ENCODE peak calls at places on chromosomes 12 and 14, in six cellular contexts. One of them, this sample, is unnamed.

GRCh38 chr14:93978735-93979134 is 2.4 kb upstream of the ASB2 start:
- DNase-seq in HFFc6: no peak
- DNase-seq in A549: no peak
- DNase-seq in stomach: no peak
- DNase-seq in lung: no peak
- DNase-seq in epithelial cell of esophagus: no peak
- DNase-seq in this sample: no peak

GRCh38 chr14:80658733-80659132 is 282.8 kb downstream of the CEP128 start:
- DNase-seq in epithelial cell of esophagus: no peak
- DNase-seq in A549: no peak
- DNase-seq in lung: no peak
- DNase-seq in stomach: no peak
- DNase-seq in HFFc6: no peak
- DNase-seq in this sample: no peak

GRCh38 chr14:77151245-77151644 is 9.7 kb upstream of the ZDHHC22 start:
- DNase-seq in A549: peak
- DNase-seq in stomach: no peak
- DNase-seq in lung: no peak
- DNase-seq in epithelial cell of esophagus: peak
- DNase-seq in HFFc6: peak
- DNase-seq in this sample: no peak

GRCh38 chr12:93387780-93388179 is 10.1 kb downstream of the NUDT4 start:
- DNase-seq in A549: no peak
- DNase-seq in stomach: no peak
- DNase-seq in epithelial cell of esophagus: peak
- DNase-seq in lung: no peak
- DNase-seq in HFFc6: peak
- DNase-seq in this sample: no peak

GRCh38 chr14:80862983-80863382 is 78.6 kb downstream of the CEP128 start:
- DNase-seq in stomach: no peak
- DNase-seq in HFFc6: no peak
- DNase-seq in epithelial cell of esophagus: no peak
- DNase-seq in lung: no peak
- DNase-seq in A549: no peak
- DNase-seq in this sample: no peak

GRCh38 chr12:70648191-70648590 is 11.0 kb upstream of the PTPRB start:
- DNase-seq in HFFc6: peak
- DNase-seq in stomach: no peak
- DNase-seq in lung: no peak
- DNase-seq in epithelial cell of esophagus: no peak
- DNase-seq in A549: no peak
- DNase-seq in this sample: no peak

GRCh38 chr12:17588968-17589367 is 501.0 kb downstream of the RERGL start:
- DNase-seq in lung: no peak
- DNase-seq in A549: peak
- DNase-seq in HFFc6: no peak
- DNase-seq in stomach: no peak
- DNase-seq in epithelial cell of esophagus: peak
- DNase-seq in this sample: no peak

GRCh38 chr12:95998611-95999300 is 2.6 kb upstream of the HAL start:
- DNase-seq in lung: peak
- DNase-seq in stomach: no peak
- DNase-seq in A549: peak
- DNase-seq in epithelial cell of esophagus: peak
- DNase-seq in HFFc6: peak
- DNase-seq in this sample: peak

GRCh38 chr12:94614288-94614721 is 36.1 kb downstream of the TMCC3 start:
- DNase-seq in A549: no peak
- DNase-seq in HFFc6: no peak
- DNase-seq in stomach: no peak
- DNase-seq in lung: no peak
- DNase-seq in epithelial cell of esophagus: no peak
- DNase-seq in this sample: no peak

GRCh38 chr14:81323621-81324400 is 76.3 kb downstream of the STON2 start:
- DNase-seq in lung: peak
- DNase-seq in A549: peak
- DNase-seq in HFFc6: no peak
- DNase-seq in stomach: peak
- DNase-seq in epithelial cell of esophagus: peak
- DNase-seq in this sample: no peak

GRCh38 chr12:125652689-125653088 is 587.5 kb downstream of the AACS start:
- DNase-seq in lung: no peak
- DNase-seq in A549: no peak
- DNase-seq in epithelial cell of esophagus: no peak
- DNase-seq in HFFc6: no peak
- DNase-seq in stomach: no peak
- DNase-seq in this sample: no peak

GRCh38 chr12:113149361-113150150 is at the start of gene CFAP73:
- DNase-seq in lung: peak
- DNase-seq in stomach: peak
- DNase-seq in HFFc6: peak
- DNase-seq in A549: peak
- DNase-seq in epithelial cell of esophagus: peak
- DNase-seq in this sample: peak

GRCh38 chr12:131613678-131614077 is 97.2 kb upstream of the SFSWAP start:
- DNase-seq in epithelial cell of esophagus: no peak
- DNase-seq in A549: no peak
- DNase-seq in lung: no peak
- DNase-seq in HFFc6: no peak
- DNase-seq in stomach: no peak
- DNase-seq in this sample: no peak

GRCh38 chr12:19971396-19971802 is 396.9 kb upstream of the PDE3A start:
- DNase-seq in HFFc6: no peak
- DNase-seq in lung: no peak
- DNase-seq in A549: peak
- DNase-seq in stomach: no peak
- DNase-seq in epithelial cell of esophagus: no peak
- DNase-seq in this sample: no peak

GRCh38 chr12:73935817-73936216 is 601.8 kb upstream of the ATXN7L3B start:
- DNase-seq in A549: peak
- DNase-seq in epithelial cell of esophagus: peak
- DNase-seq in stomach: no peak
- DNase-seq in HFFc6: no peak
- DNase-seq in lung: no peak
- DNase-seq in this sample: no peak

GRCh38 chr12:52837341-52837741 is 3.2 kb upstream of the KRT79 start:
- DNase-seq in HFFc6: peak
- DNase-seq in stomach: no peak
- DNase-seq in A549: peak
- DNase-seq in lung: no peak
- DNase-seq in epithelial cell of esophagus: peak
- DNase-seq in this sample: no peak

GRCh38 chr12:16350682-16351081 is 3.2 kb downstream of the MGST1 start:
- DNase-seq in epithelial cell of esophagus: peak
- DNase-seq in HFFc6: peak
- DNase-seq in A549: peak
- DNase-seq in stomach: no peak
- DNase-seq in lung: peak
- DNase-seq in this sample: no peak

GRCh38 chr12:111427417-111428074 is 21.8 kb downstream of the SH2B3 start:
- DNase-seq in epithelial cell of esophagus: no peak
- DNase-seq in lung: no peak
- DNase-seq in HFFc6: no peak
- DNase-seq in stomach: no peak
- DNase-seq in A549: no peak
- DNase-seq in this sample: no peak

GRCh38 chr14:52693004-52693403 is 2.4 kb downstream of the ERO1A start:
- DNase-seq in stomach: no peak
- DNase-seq in lung: no peak
- DNase-seq in A549: no peak
- DNase-seq in epithelial cell of esophagus: no peak
- DNase-seq in HFFc6: no peak
- DNase-seq in this sample: no peak

GRCh38 chr12:94193168-94193567 is 44.8 kb downstream of the PLXNC1 start:
- DNase-seq in lung: no peak
- DNase-seq in epithelial cell of esophagus: no peak
- DNase-seq in A549: no peak
- DNase-seq in stomach: no peak
- DNase-seq in HFFc6: no peak
- DNase-seq in this sample: no peak

GRCh38 chr14:100289916-100290606 is 16.2 kb downstream of the SLC25A29 start:
- DNase-seq in lung: no peak
- DNase-seq in epithelial cell of esophagus: no peak
- DNase-seq in A549: no peak
- DNase-seq in stomach: no peak
- DNase-seq in HFFc6: no peak
- DNase-seq in this sample: no peak

GRCh38 chr14:72013606-72014129 is 81.4 kb downstream of the RGS6 start:
- DNase-seq in HFFc6: no peak
- DNase-seq in A549: no peak
- DNase-seq in stomach: no peak
- DNase-seq in epithelial cell of esophagus: no peak
- DNase-seq in lung: no peak
- DNase-seq in this sample: no peak

GRCh38 chr12:71797506-71797905 is 42.1 kb upstream of the TBC1D15 start:
- DNase-seq in HFFc6: no peak
- DNase-seq in epithelial cell of esophagus: no peak
- DNase-seq in stomach: no peak
- DNase-seq in A549: no peak
- DNase-seq in lung: no peak
- DNase-seq in this sample: no peak

GRCh38 chr12:116376354-116377193 is 99.1 kb upstream of the MED13L start:
- DNase-seq in lung: no peak
- DNase-seq in epithelial cell of esophagus: peak
- DNase-seq in HFFc6: peak
- DNase-seq in stomach: no peak
- DNase-seq in A549: peak
- DNase-seq in this sample: no peak

GRCh38 chr12:42985506-42985905 is 396.0 kb upstream of the PRICKLE1 start:
- DNase-seq in stomach: no peak
- DNase-seq in HFFc6: no peak
- DNase-seq in lung: no peak
- DNase-seq in epithelial cell of esophagus: no peak
- DNase-seq in A549: no peak
- DNase-seq in this sample: no peak
- TF ChIP-seq CTCF in stomach: no peak
- TF ChIP-seq CTCF in HFFc6: no peak
- TF ChIP-seq CTCF in lung: no peak
- TF ChIP-seq CTCF in epithelial cell of esophagus: no peak
- TF ChIP-seq CTCF in A549: no peak
- TF ChIP-seq CTCF in this sample: no peak

DNA sequence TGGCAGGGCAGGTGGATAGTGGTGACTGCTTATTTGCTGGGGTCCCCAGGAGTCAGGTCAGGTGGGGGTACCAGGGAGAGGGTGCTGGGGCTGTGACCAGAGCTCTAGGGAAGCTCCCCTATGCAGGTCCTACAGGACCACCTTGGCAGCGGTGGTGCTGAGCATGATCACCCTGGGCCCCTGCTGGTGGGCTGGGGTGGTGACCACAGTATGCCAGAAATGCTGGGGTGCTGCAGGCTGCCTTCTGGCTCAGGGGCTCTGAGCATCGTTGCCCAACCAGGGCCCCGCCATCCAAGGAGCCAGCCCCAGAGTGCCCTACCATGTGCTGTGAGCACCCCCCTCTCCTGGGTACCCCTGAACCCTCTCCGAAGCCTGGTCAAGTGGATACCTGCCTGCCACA is 17.5 kb upstream of the NUDT14 start:
- DNase-seq in stomach: no peak
- DNase-seq in A549: no peak
- DNase-seq in HFFc6: no peak
- DNase-seq in lung: no peak
- DNase-seq in epithelial cell of esophagus: no peak
- DNase-seq in this sample: no peak
- TF ChIP-seq CTCF in stomach: no peak
- TF ChIP-seq CTCF in A549: no peak
- TF ChIP-seq CTCF in HFFc6: peak
- TF ChIP-seq CTCF in lung: no peak
- TF ChIP-seq CTCF in epithelial cell of esophagus: no peak
- TF ChIP-seq CTCF in this sample: no peak

GRCh38 chr14:34053666-34054065 is 102.8 kb upstream of the EGLN3 start:
- DNase-seq in A549: no peak
- DNase-seq in HFFc6: no peak
- DNase-seq in epithelial cell of esophagus: no peak
- DNase-seq in lung: no peak
- DNase-seq in stomach: no peak
- DNase-seq in this sample: no peak
- TF ChIP-seq CTCF in A549: no peak
- TF ChIP-seq CTCF in HFFc6: no peak
- TF ChIP-seq CTCF in epithelial cell of esophagus: no peak
- TF ChIP-seq CTCF in lung: no peak
- TF ChIP-seq CTCF in stomach: no peak
- TF ChIP-seq CTCF in this sample: no peak

GRCh38 chr14:26163761-26164160 is 434.1 kb downstream of the NOVA1 start:
- DNase-seq in HFFc6: no peak
- DNase-seq in stomach: no peak
- DNase-seq in epithelial cell of esophagus: peak
- DNase-seq in A549: peak
- DNase-seq in lung: no peak
- DNase-seq in this sample: no peak
- TF ChIP-seq CTCF in HFFc6: peak
- TF ChIP-seq CTCF in stomach: no peak
- TF ChIP-seq CTCF in epithelial cell of esophagus: peak
- TF ChIP-seq CTCF in A549: no peak
- TF ChIP-seq CTCF in lung: no peak
- TF ChIP-seq CTCF in this sample: peak

GRCh38 chr14:104224516-104225281 is 86.3 kb downstream of the KIF26A start:
- DNase-seq in lung: no peak
- DNase-seq in HFFc6: no peak
- DNase-seq in epithelial cell of esophagus: no peak
- DNase-seq in stomach: no peak
- DNase-seq in A549: peak
- DNase-seq in this sample: no peak
- TF ChIP-seq CTCF in lung: no peak
- TF ChIP-seq CTCF in HFFc6: peak
- TF ChIP-seq CTCF in epithelial cell of esophagus: no peak
- TF ChIP-seq CTCF in stomach: no peak
- TF ChIP-seq CTCF in A549: peak
- TF ChIP-seq CTCF in this sample: no peak